ENCODE peak calls at places on chromosomes 16 and 17, in five cellular contexts. Z is heart right ventricle, V is prostate gland, C is H9, S is cardiac muscle cell. P is an unnamed sample.
A peak's percentile ranks its signal among the peaks of the same experiment; 100 is the strongest.

GRCh38 chr16:71259086-71259485 is 28.6 kb upstream of the HYDIN start:
- DNase-seq in Z (no peak), V (no peak), C (no peak), S (no peak), P (no peak)

GRCh38 chr16:24955975-24956731 is 59.0 kb downstream of the ARHGAP17 start:
- DNase-seq in Z (peak; percentile 7), V (no peak), C (no peak), S (no peak), P (no peak)

GRCh38 chr17:43574348-43574747 is 28.2 kb upstream of the ETV4 start:
- DNase-seq in Z (no peak), V (no peak), C (no peak), S (no peak), P (no peak)

GRCh38 chr16:680967-681745 is 946 bp downstream of the STUB1 start:
- DNase-seq in Z (no peak), V (no peak), C (no peak), S (peak; percentile 63), P (no peak)

GRCh38 chr16:78461087-78461486 is 361.6 kb downstream of the WWOX start:
- DNase-seq in Z (no peak), V (no peak), C (no peak), S (no peak), P (no peak)

GRCh38 chr17:79093270-79093669 is 18.6 kb downstream of the ENGASE start:
- DNase-seq in Z (no peak), V (no peak), C (no peak), S (no peak), P (no peak)

GRCh38 chr16:35631261-35631945 is 2172.0 kb downstream of the TP53TG3F start:
- DNase-seq in Z (peak; percentile 6), V (no peak), C (no peak), S (no peak), P (no peak)

GRCh38 chr16:66905633-66906539 is 12.8 kb downstream of the CDH16 start:
- DNase-seq in Z (peak; percentile 88), V (no peak), C (peak; percentile 80), S (no peak), P (no peak)

GRCh38 chr17:81910840-81911276 is 341 bp downstream of the PCYT2 start:
- DNase-seq in Z (no peak), V (no peak), C (no peak), S (no peak), P (no peak)

GRCh38 chr17:5019475-5019956 is 15.7 kb downstream of the SLC52A1 start:
- DNase-seq in Z (no peak), V (no peak), C (no peak), S (peak; percentile 12), P (no peak)

GRCh38 chr16:67647111-67647651 is 2.2 kb downstream of the CARMIL2 start:
- DNase-seq in Z (no peak), V (no peak), C (no peak), S (no peak), P (peak; percentile 68)

GRCh38 chr17:78434455-78435329 is 56.2 kb downstream of the PGS1 start:
- DNase-seq in Z (no peak), V (no peak), C (no peak), S (no peak), P (peak; percentile 69)

GRCh38 chr16:814974-815373 is 14.4 kb upstream of the GNG13 start:
- DNase-seq in Z (no peak), V (no peak), C (no peak), S (peak; percentile 6), P (no peak)

GRCh38 chr16:68936729-68937631 is 93.6 kb downstream of the TANGO6 start:
- DNase-seq in Z (no peak), V (peak; percentile 71), C (no peak), S (peak; percentile 47), P (no peak)

GRCh38 chr17:258906-259305 is 77.5 kb upstream of the DOC2B start:
- DNase-seq in Z (no peak), V (no peak), C (no peak), S (no peak), P (no peak)

GRCh38 chr16:85728879-85729278 is 22.0 kb downstream of the C16orf74 start:
- DNase-seq in Z (no peak), V (no peak), C (peak; percentile 67), S (no peak), P (no peak)

GRCh38 chr16:65386707-65387106 is 264.8 kb upstream of the CDH11 start:
- DNase-seq in Z (no peak), V (no peak), C (no peak), S (no peak), P (no peak)

GRCh38 chr16:20515580-20516179 is 60.5 kb downstream of the ACSM2B start:
- DNase-seq in Z (no peak), V (no peak), C (no peak), S (peak; percentile 22), P (no peak)

GRCh38 chr16:84810518-84811273 is 9.1 kb upstream of the CRISPLD2 start:
- DNase-seq in Z (no peak), V (no peak), C (no peak), S (peak; percentile 94), P (no peak)

GRCh38 chr17:80851277-80851925 is 140.2 kb upstream of the CHMP6 start:
- DNase-seq in Z (no peak), V (no peak), C (no peak), S (no peak), P (no peak)

GRCh38 chr17:9936075-9936474 is 31.0 kb upstream of the RCVRN start:
- DNase-seq in Z (no peak), V (no peak), C (no peak), S (no peak), P (no peak)

GRCh38 chr17:7356072-7356549 is 1.2 kb downstream of the TMEM95 start:
- DNase-seq in Z (peak; percentile 77), V (peak; percentile 71), C (peak; percentile 98), S (peak; percentile 78), P (no peak)

GRCh38 chr17:46742539-46743270 is 75.8 kb downstream of the WNT3 start:
- DNase-seq in Z (peak; percentile 26), V (no peak), C (no peak), S (peak; percentile 83), P (no peak)

GRCh38 chr16:70659546-70659945 is 13.2 kb downstream of the IL34 start:
- DNase-seq in Z (no peak), V (no peak), C (peak; percentile 31), S (no peak), P (no peak)

GRCh38 chr17:47204722-47205418 is 4.3 kb upstream of the MYL4 start:
- DNase-seq in Z (peak; percentile 50), V (no peak), C (no peak), S (peak; percentile 30), P (no peak)

GRCh38 chr17:32007463-32008298 is 498 bp downstream of the LRRC37B start:
- DNase-seq in Z (peak; percentile 15), V (peak; percentile 29), C (peak; percentile 64), S (peak; percentile 29), P (no peak)

GRCh38 chr16:71727545-71728324 is 3.2 kb upstream of the PHLPP2 start:
- DNase-seq in Z (no peak), V (no peak), C (no peak), S (no peak), P (no peak)

GRCh38 chr16:26016989-26017388 is 325.2 kb downstream of the HS3ST4 start:
- DNase-seq in Z (no peak), V (no peak), C (no peak), S (no peak), P (no peak)

GRCh38 chr17:58786586-58787295 is 31.1 kb downstream of the PPM1E start:
- DNase-seq in Z (no peak), V (no peak), C (no peak), S (peak; percentile 92), P (no peak)

GRCh38 chr16:19746561-19746960 is 28.5 kb downstream of the IQCK start:
- DNase-seq in Z (no peak), V (no peak), C (no peak), S (peak; percentile 22), P (no peak)

GRCh38 chr17:60383379-60383778 is 8.6 kb downstream of the USP32 start:
- DNase-seq in Z (no peak), V (no peak), C (no peak), S (no peak), P (no peak)
- TF ChIP-seq CTCF in Z (no peak), V (no peak), C (no peak), S (no peak), P (no peak)

DNA sequence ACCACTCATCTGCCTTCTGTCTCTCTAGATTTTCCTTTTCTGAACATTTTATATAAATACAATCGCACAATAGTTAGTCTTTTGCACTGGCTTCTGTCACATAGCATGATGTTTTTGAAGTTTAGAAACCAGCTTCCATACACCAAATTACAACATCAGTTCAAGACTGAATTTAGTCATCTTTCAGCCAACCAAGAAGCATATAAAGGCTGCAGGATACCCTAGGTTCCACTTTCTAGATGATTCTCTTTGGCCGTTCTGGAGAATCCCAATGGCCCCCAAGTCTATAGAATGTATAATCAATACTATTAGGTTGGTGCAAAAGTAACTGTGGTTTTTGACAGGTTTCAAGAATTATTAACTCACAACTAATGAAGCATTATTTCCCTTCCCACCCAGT is 19.4 kb downstream of the SCPEP1 start:
- DNase-seq in Z (no peak), V (no peak), C (no peak), S (no peak), P (no peak)
- H3K27ac ChIP-seq in Z (no peak overlapping the region), V (no peak overlapping the region), C (no peak overlapping the region), S (no peak overlapping the region), P (no peak overlapping the region)

GRCh38 chr17:75182319-75182568 is 515 bp downstream of the SUMO2 start:
- DNase-seq in Z (no peak), V (no peak), C (peak; percentile 46), S (no peak), P (peak; percentile 79)
- TF ChIP-seq CTCF in Z (no peak), V (no peak), C (no peak), S (no peak), P (no peak)

GRCh38 chr17:40457369-40457768 is 14.1 kb downstream of the IGFBP4 start:
- DNase-seq in Z (no peak), V (no peak), C (no peak), S (no peak), P (no peak)
- H3K27ac ChIP-seq in Z (no peak overlapping the region), V (peak overlapping the region; percentile 46), C (no peak overlapping the region), S (peak overlapping the region; percentile 79), P (peak overlapping the region; percentile 32)

DNA sequence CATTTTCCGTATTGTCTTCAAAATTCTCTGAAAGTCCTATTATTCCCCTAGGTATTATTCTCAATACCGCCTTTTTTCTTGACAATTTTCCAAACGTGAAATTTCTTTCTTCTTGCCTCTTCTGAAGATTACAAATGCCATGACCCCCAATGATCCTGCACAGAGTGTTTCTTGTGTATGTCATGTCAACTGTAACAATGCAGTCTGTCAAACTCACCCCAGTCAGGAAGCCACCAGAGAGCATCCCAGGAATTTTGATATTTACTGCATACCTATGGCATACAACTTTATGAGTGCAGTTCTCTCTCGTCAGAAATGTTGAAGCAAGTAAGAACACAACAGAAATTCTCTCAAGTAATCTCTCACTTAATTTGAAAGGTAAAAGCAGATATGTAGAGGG is 847.3 kb upstream of the CDH8 start:
- DNase-seq in Z (no peak), V (no peak), C (no peak), S (no peak), P (no peak)
- TF ChIP-seq CTCF in Z (no peak), V (no peak), C (no peak), S (no peak), P (no peak)

DNA sequence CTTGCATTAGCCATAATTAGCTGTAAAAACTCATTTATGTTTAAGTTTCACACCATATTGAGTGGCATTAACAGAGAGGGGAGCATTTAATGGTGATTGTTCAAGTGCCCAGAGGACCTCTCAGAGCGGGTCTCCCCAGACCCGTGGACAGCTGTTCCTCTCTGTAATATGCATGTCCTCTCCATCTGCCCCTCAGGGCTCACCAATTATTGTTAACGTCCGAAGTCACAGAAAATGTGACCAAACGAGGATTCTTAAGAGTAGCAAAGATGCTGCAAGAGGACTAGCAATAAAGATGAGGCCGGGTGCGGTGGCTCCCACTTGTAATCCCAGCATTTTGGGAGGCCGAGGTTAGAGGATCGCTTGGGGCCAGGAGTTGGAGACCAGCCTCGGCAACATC is 130.2 kb downstream of the CPPED1 start:
- DNase-seq in Z (no peak), V (no peak), C (no peak), S (no peak), P (peak; percentile 22)
- H3K27ac ChIP-seq in Z (no peak overlapping the region), V (no peak overlapping the region), C (no peak overlapping the region), S (no peak overlapping the region), P (no peak overlapping the region)

P was measured in coronary artery.